ENCODE peak calls at places on chromosomes 3 and 15, in nine cellular contexts. D, C, S, J, P, M, V, X and Q are unnamed samples.

GRCh38 chr3:55692958-55693558 is 206.0 kb upstream of the WNT5A start:
- DNase-seq in D (peak; percentile 2), C (peak; percentile 25), S (no peak), J (no peak), P (no peak), M (no peak), V (peak; percentile 46), X (peak; percentile 81), Q (no peak)

GRCh38 chr3:99669879-99670555 is 31.6 kb downstream of the COL8A1 start:
- DNase-seq in D (no peak), C (peak; percentile 79), S (no peak), J (no peak), P (no peak), M (no peak), V (no peak), X (peak; percentile 83), Q (no peak)

GRCh38 chr15:90838544-90838943 is 29.8 kb upstream of the FURIN start:
- DNase-seq in D (no peak), C (no peak), S (no peak), J (no peak), P (no peak), M (no peak), V (no peak), X (no peak), Q (no peak)

GRCh38 chr15:73991260-73991659 is 835 bp downstream of the STOML1 start:
- DNase-seq in D (peak; percentile 93), C (peak; percentile 88), S (no peak), J (peak; percentile 80), P (peak; percentile 94), M (peak; percentile 91), V (peak; percentile 87), X (no peak), Q (peak; percentile 55)

GRCh38 chr15:40103124-40103858 is 5.4 kb downstream of the BMF start:
- DNase-seq in D (peak; percentile 64), C (peak; percentile 71), S (peak; percentile 76), J (peak; percentile 80), P (peak; percentile 74), M (peak; percentile 83), V (peak; percentile 96), X (peak; percentile 79), Q (peak; percentile 92)

GRCh38 chr3:138389841-138390581 is 41.6 kb downstream of the MRAS start:
- DNase-seq in D (peak; percentile 96), C (peak; percentile 92), S (no peak), J (peak; percentile 68), P (peak; percentile 91), M (no peak), V (peak; percentile 51), X (peak; percentile 94), Q (peak; percentile 80)

GRCh38 chr3:59429203-59429602 is 379.4 kb upstream of the CFAP20DC start:
- DNase-seq in D (no peak), C (peak; percentile 17), S (no peak), J (no peak), P (no peak), M (no peak), V (no peak), X (peak; percentile 31), Q (no peak)

GRCh38 chr15:68347392-68347791 is 69.8 kb downstream of the FEM1B start:
- DNase-seq in D (no peak), C (no peak), S (no peak), J (no peak), P (peak; percentile 46), M (no peak), V (no peak), X (peak; percentile 90), Q (peak; percentile 49)

GRCh38 chr15:87200149-87200548 is 1056.4 kb downstream of the NTRK3 start:
- DNase-seq in D (no peak), C (no peak), S (no peak), J (no peak), P (no peak), M (no peak), V (no peak), X (no peak), Q (no peak)

GRCh38 chr15:101637038-101637437 is 15.1 kb downstream of the TM2D3 start:
- DNase-seq in D (no peak), C (no peak), S (no peak), J (no peak), P (no peak), M (no peak), V (no peak), X (no peak), Q (no peak)

GRCh38 chr3:192237992-192238608 is 489.2 kb downstream of the FGF12 start:
- DNase-seq in D (no peak), C (no peak), S (no peak), J (no peak), P (no peak), M (no peak), V (peak; percentile 3), X (no peak), Q (no peak)

GRCh38 chr15:63836579-63836978 is 2.8 kb upstream of the HERC1 start:
- DNase-seq in D (peak; percentile 49), C (no peak), S (no peak), J (no peak), P (peak; percentile 64), M (no peak), V (peak; percentile 29), X (no peak), Q (no peak)

GRCh38 chr3:105277656-105278055 is 89.1 kb upstream of the ALCAM start:
- DNase-seq in D (peak; percentile 30), C (peak; percentile 37), S (no peak), J (no peak), P (peak; percentile 59), M (no peak), V (no peak), X (peak; percentile 41), Q (peak; percentile 8)

GRCh38 chr3:115975353-115975752 is 352.0 kb downstream of the GAP43 start:
- DNase-seq in D (peak; percentile 70), C (peak; percentile 75), S (no peak), J (no peak), P (peak; percentile 47), M (no peak), V (no peak), X (peak; percentile 91), Q (peak; percentile 55)

GRCh38 chr3:126439346-126439967 is 36.2 kb downstream of the ZXDC start:
- DNase-seq in D (no peak), C (no peak), S (no peak), J (peak; percentile 1), P (no peak), M (no peak), V (no peak), X (no peak), Q (no peak)

GRCh38 chr3:65593780-65594752 is 444.7 kb downstream of the MAGI1 start:
- DNase-seq in D (no peak), C (peak; percentile 21), S (no peak), J (no peak), P (no peak), M (no peak), V (no peak), X (no peak), Q (no peak)

GRCh38 chr3:100535610-100535943 is 43.2 kb downstream of the TMEM45A start:
- DNase-seq in D (no peak), C (peak; percentile 63), S (no peak), J (no peak), P (peak; percentile 60), M (no peak), V (no peak), X (no peak), Q (no peak)

GRCh38 chr15:68203486-68203885 is 1.6 kb downstream of the CALML4 start:
- DNase-seq in D (no peak), C (no peak), S (no peak), J (no peak), P (no peak), M (no peak), V (no peak), X (no peak), Q (no peak)

GRCh38 chr3:185796431-185797107 is 28.3 kb downstream of the IGF2BP2 start:
- DNase-seq in D (peak; percentile 43), C (peak; percentile 86), S (no peak), J (no peak), P (peak; percentile 51), M (no peak), V (peak; percentile 58), X (peak; percentile 85), Q (peak; percentile 44)

GRCh38 chr15:76236350-76236749 is 74.9 kb downstream of the ETFA start:
- DNase-seq in D (no peak), C (no peak), S (no peak), J (no peak), P (no peak), M (no peak), V (no peak), X (no peak), Q (no peak)
- H3K4me3 ChIP-seq in D (no peak overlapping the region), C (no peak overlapping the region), S (no peak overlapping the region), J (no peak overlapping the region), P (no peak overlapping the region), M (no peak overlapping the region), V (no peak overlapping the region), X (no peak overlapping the region), Q (no peak overlapping the region)

GRCh38 chr3:58190291-58190690 is 20.5 kb downstream of the DNASE1L3 start:
- DNase-seq in D (no peak), C (no peak), S (no peak), J (no peak), P (no peak), M (no peak), V (no peak), X (no peak), Q (no peak)

GRCh38 chr3:58192076-58192475 is 18.7 kb downstream of the DNASE1L3 start:
- DNase-seq in D (no peak), C (no peak), S (no peak), J (no peak), P (no peak), M (no peak), V (no peak), X (no peak), Q (no peak)

GRCh38 chr3:58191361-58191991 is 19.3 kb downstream of the DNASE1L3 start:
- DNase-seq in D (no peak), C (no peak), S (no peak), J (no peak), P (no peak), M (no peak), V (no peak), X (no peak), Q (no peak)

GRCh38 chr3:58189691-58190090 is 21.1 kb downstream of the DNASE1L3 start:
- DNase-seq in D (no peak), C (no peak), S (no peak), J (no peak), P (no peak), M (no peak), V (peak; percentile 55), X (no peak), Q (no peak)

GRCh38 chr3:58190882-58191281 is 19.9 kb downstream of the DNASE1L3 start:
- DNase-seq in D (no peak), C (no peak), S (no peak), J (no peak), P (no peak), M (no peak), V (no peak), X (no peak), Q (no peak)
- TF ChIP-seq CTCF in D (no peak), C (no peak), S (no peak), J (no peak), P (no peak), M (no peak), V (no peak), X (no peak), Q (no peak)

GRCh38 chr3:71062037-71062919 is 521.2 kb downstream of the FOXP1 start:
- DNase-seq in D (peak; percentile 73), C (peak; percentile 49), S (no peak), J (no peak), P (peak; percentile 64), M (no peak), V (no peak), X (peak; percentile 51), Q (peak; percentile 50)
- H3K4me3 ChIP-seq in D (peak overlapping the region; percentile 83), C (peak overlapping the region; percentile 77), S (peak overlapping the region; percentile 49), J (peak overlapping the region; percentile 77), P (peak overlapping the region; percentile 66), M (peak overlapping the region; percentile 77), V (no peak overlapping the region), X (peak overlapping the region; percentile 57), Q (peak overlapping the region; percentile 65)

GRCh38 chr3:134449277-134449676 is 36.5 kb downstream of the ANAPC13 start:
- DNase-seq in D (peak; percentile 69), C (peak; percentile 61), S (peak; percentile 44), J (peak; percentile 44), P (peak; percentile 68), M (no peak), V (peak; percentile 66), X (peak; percentile 45), Q (peak; percentile 51)
- TF ChIP-seq CTCF in D (peak; percentile 67), C (peak; percentile 52), S (peak; percentile 52), J (peak; percentile 33), P (peak; percentile 78), M (peak; percentile 57), V (peak; percentile 51), X (peak; percentile 53), Q (peak; percentile 56)